ENCODE peak calls at places on chromosomes 11 and 22, in seven cellular contexts. One of them, this sample, is unnamed.

GRCh38 chr11:119114351-119114750 is 7.0 kb upstream of the HINFP start:
- DNase-seq in pancreas: no peak
- DNase-seq in right atrium auricular region: no peak
- DNase-seq in endodermal cell: no peak
- DNase-seq in right lobe of liver: no peak
- DNase-seq in stomach: no peak
- DNase-seq in fibroblast of lung: no peak
- DNase-seq in this sample: no peak

GRCh38 chr11:32830413-32830738 is 649 bp downstream of the PRRG4 start:
- DNase-seq in pancreas: peak; percentile 30
- DNase-seq in right atrium auricular region: no peak
- DNase-seq in endodermal cell: no peak
- DNase-seq in right lobe of liver: peak; percentile 70
- DNase-seq in stomach: peak; percentile 65
- DNase-seq in fibroblast of lung: no peak
- DNase-seq in this sample: no peak

GRCh38 chr22:36032611-36033010 is 4.0 kb upstream of the RBFOX2 start:
- DNase-seq in pancreas: no peak
- DNase-seq in right atrium auricular region: no peak
- DNase-seq in endodermal cell: no peak
- DNase-seq in right lobe of liver: no peak
- DNase-seq in stomach: no peak
- DNase-seq in fibroblast of lung: no peak
- DNase-seq in this sample: no peak

GRCh38 chr11:133948711-133949110 is 8.1 kb downstream of the IGSF9B start:
- DNase-seq in pancreas: peak; percentile 5
- DNase-seq in right atrium auricular region: no peak
- DNase-seq in endodermal cell: peak; percentile 48
- DNase-seq in right lobe of liver: no peak
- DNase-seq in stomach: no peak
- DNase-seq in fibroblast of lung: no peak
- DNase-seq in this sample: no peak

GRCh38 chr22:27378343-27378800 is 423.2 kb downstream of the MN1 start:
- DNase-seq in pancreas: peak; percentile 31
- DNase-seq in right atrium auricular region: no peak
- DNase-seq in endodermal cell: no peak
- DNase-seq in right lobe of liver: no peak
- DNase-seq in stomach: no peak
- DNase-seq in fibroblast of lung: peak; percentile 19
- DNase-seq in this sample: no peak

GRCh38 chr11:95671768-95672167 is 117.8 kb downstream of the FAM76B start:
- DNase-seq in pancreas: no peak
- DNase-seq in right atrium auricular region: no peak
- DNase-seq in endodermal cell: no peak
- DNase-seq in right lobe of liver: no peak
- DNase-seq in stomach: no peak
- DNase-seq in fibroblast of lung: peak; percentile 69
- DNase-seq in this sample: no peak

GRCh38 chr11:13105237-13105844 is 96.2 kb downstream of the RASSF10 start:
- DNase-seq in pancreas: peak; percentile 33
- DNase-seq in right atrium auricular region: no peak
- DNase-seq in endodermal cell: no peak
- DNase-seq in right lobe of liver: peak; percentile 30
- DNase-seq in stomach: peak; percentile 75
- DNase-seq in fibroblast of lung: no peak
- DNase-seq in this sample: no peak

GRCh38 chr11:120835601-120836228 is 188.2 kb upstream of the TBCEL start:
- DNase-seq in pancreas: no peak
- DNase-seq in right atrium auricular region: no peak
- DNase-seq in endodermal cell: no peak
- DNase-seq in right lobe of liver: no peak
- DNase-seq in stomach: no peak
- DNase-seq in fibroblast of lung: peak; percentile 38
- DNase-seq in this sample: no peak

GRCh38 chr22:41966607-41967240 is 2.5 kb upstream of the SEPTIN3 start:
- DNase-seq in pancreas: no peak
- DNase-seq in right atrium auricular region: no peak
- DNase-seq in endodermal cell: peak; percentile 87
- DNase-seq in right lobe of liver: no peak
- DNase-seq in stomach: peak; percentile 38
- DNase-seq in fibroblast of lung: peak; percentile 84
- DNase-seq in this sample: no peak

GRCh38 chr11:3157381-3158130 is 7.6 kb downstream of the OSBPL5 start:
- DNase-seq in pancreas: peak; percentile 22
- DNase-seq in right atrium auricular region: no peak
- DNase-seq in endodermal cell: no peak
- DNase-seq in right lobe of liver: peak; percentile 16
- DNase-seq in stomach: no peak
- DNase-seq in fibroblast of lung: peak; percentile 17
- DNase-seq in this sample: peak; percentile 7

GRCh38 chr11:2527621-2528291 is 82.9 kb downstream of the KCNQ1 start:
- DNase-seq in pancreas: peak; percentile 21
- DNase-seq in right atrium auricular region: no peak
- DNase-seq in endodermal cell: peak; percentile 35
- DNase-seq in right lobe of liver: peak; percentile 14
- DNase-seq in stomach: no peak
- DNase-seq in fibroblast of lung: no peak
- DNase-seq in this sample: no peak

GRCh38 chr11:45930031-45930794 is 7.8 kb downstream of the LARGE2 start:
- DNase-seq in pancreas: peak; percentile 75
- DNase-seq in right atrium auricular region: no peak
- DNase-seq in endodermal cell: no peak
- DNase-seq in right lobe of liver: no peak
- DNase-seq in stomach: peak; percentile 86
- DNase-seq in fibroblast of lung: no peak
- DNase-seq in this sample: no peak

GRCh38 chr11:130651266-130651855 is 202.9 kb downstream of the ADAMTS15 start:
- DNase-seq in pancreas: no peak
- DNase-seq in right atrium auricular region: no peak
- DNase-seq in endodermal cell: no peak
- DNase-seq in right lobe of liver: no peak
- DNase-seq in stomach: no peak
- DNase-seq in fibroblast of lung: no peak
- DNase-seq in this sample: no peak

GRCh38 chr11:61054513-61054912 is 47.8 kb upstream of the CD5 start:
- DNase-seq in pancreas: no peak
- DNase-seq in right atrium auricular region: no peak
- DNase-seq in endodermal cell: no peak
- DNase-seq in right lobe of liver: no peak
- DNase-seq in stomach: peak; percentile 2
- DNase-seq in fibroblast of lung: no peak
- DNase-seq in this sample: no peak

GRCh38 chr11:69718147-69718546 is 14.3 kb upstream of the FGF19 start:
- DNase-seq in pancreas: no peak
- DNase-seq in right atrium auricular region: no peak
- DNase-seq in endodermal cell: peak; percentile 96
- DNase-seq in right lobe of liver: no peak
- DNase-seq in stomach: no peak
- DNase-seq in fibroblast of lung: no peak
- DNase-seq in this sample: no peak

GRCh38 chr11:20308601-20309000 is 54.9 kb upstream of the HTATIP2 start:
- DNase-seq in pancreas: no peak
- DNase-seq in right atrium auricular region: no peak
- DNase-seq in endodermal cell: no peak
- DNase-seq in right lobe of liver: no peak
- DNase-seq in stomach: no peak
- DNase-seq in fibroblast of lung: no peak
- DNase-seq in this sample: no peak

GRCh38 chr22:39960791-39961746 is 872 bp downstream of the TMA7B start:
- DNase-seq in pancreas: no peak
- DNase-seq in right atrium auricular region: no peak
- DNase-seq in endodermal cell: no peak
- DNase-seq in right lobe of liver: no peak
- DNase-seq in stomach: peak; percentile 40
- DNase-seq in fibroblast of lung: peak; percentile 99
- DNase-seq in this sample: peak; percentile 17

GRCh38 chr22:19843857-19844422 is 10.7 kb downstream of the GNB1L start:
- DNase-seq in pancreas: no peak
- DNase-seq in right atrium auricular region: no peak
- DNase-seq in endodermal cell: no peak
- DNase-seq in right lobe of liver: peak; percentile 32
- DNase-seq in stomach: no peak
- DNase-seq in fibroblast of lung: no peak
- DNase-seq in this sample: no peak

GRCh38 chr22:27045103-27045940 is 387.9 kb downstream of the MIAT start:
- DNase-seq in pancreas: no peak
- DNase-seq in right atrium auricular region: no peak
- DNase-seq in endodermal cell: no peak
- DNase-seq in right lobe of liver: no peak
- DNase-seq in stomach: no peak
- DNase-seq in fibroblast of lung: peak; percentile 86
- DNase-seq in this sample: no peak

GRCh38 chr11:27921472-27921871 is 186.5 kb downstream of the KIF18A start:
- DNase-seq in pancreas: no peak
- DNase-seq in right atrium auricular region: no peak
- DNase-seq in endodermal cell: no peak
- DNase-seq in right lobe of liver: no peak
- DNase-seq in stomach: no peak
- DNase-seq in fibroblast of lung: no peak
- DNase-seq in this sample: no peak

GRCh38 chr11:2943711-2944118 is 14.5 kb upstream of the PHLDA2 start:
- DNase-seq in pancreas: peak; percentile 62
- DNase-seq in right atrium auricular region: no peak
- DNase-seq in endodermal cell: peak; percentile 50
- DNase-seq in right lobe of liver: no peak
- DNase-seq in stomach: peak; percentile 55
- DNase-seq in fibroblast of lung: no peak
- DNase-seq in this sample: no peak

GRCh38 chr22:24695958-24696511 is 78.5 kb downstream of the PIWIL3 start:
- DNase-seq in pancreas: no peak
- DNase-seq in right atrium auricular region: no peak
- DNase-seq in endodermal cell: peak; percentile 83
- DNase-seq in right lobe of liver: no peak
- DNase-seq in stomach: peak; percentile 47
- DNase-seq in fibroblast of lung: peak; percentile 15
- DNase-seq in this sample: no peak

GRCh38 chr11:65417221-65417701 is 5.3 kb upstream of the NEAT1 start:
- DNase-seq in pancreas: peak; percentile 60
- DNase-seq in right atrium auricular region: no peak
- DNase-seq in endodermal cell: peak; percentile 81
- DNase-seq in right lobe of liver: peak; percentile 59
- DNase-seq in stomach: peak; percentile 44
- DNase-seq in fibroblast of lung: peak; percentile 12
- DNase-seq in this sample: no peak

GRCh38 chr22:35739642-35740041 is 22.0 kb downstream of the APOL5 start:
- DNase-seq in pancreas: no peak
- DNase-seq in right atrium auricular region: no peak
- DNase-seq in endodermal cell: peak; percentile 66
- DNase-seq in right lobe of liver: no peak
- DNase-seq in stomach: peak; percentile 23
- DNase-seq in fibroblast of lung: no peak
- DNase-seq in this sample: no peak

GRCh38 chr22:42001127-42001526 is 2.5 kb downstream of the WBP2NL start:
- DNase-seq in pancreas: no peak
- DNase-seq in right atrium auricular region: no peak
- DNase-seq in endodermal cell: peak; percentile 26
- DNase-seq in right lobe of liver: no peak
- DNase-seq in stomach: no peak
- DNase-seq in fibroblast of lung: no peak
- DNase-seq in this sample: no peak

GRCh38 chr11:3955299-3955665 is 99.8 kb downstream of the STIM1 start:
- DNase-seq in pancreas: no peak
- DNase-seq in right atrium auricular region: no peak
- DNase-seq in endodermal cell: no peak
- DNase-seq in right lobe of liver: no peak
- DNase-seq in stomach: no peak
- DNase-seq in fibroblast of lung: no peak
- DNase-seq in this sample: no peak

GRCh38 chr11:124875943-124876817 is 10.9 kb downstream of the ROBO3 start:
- DNase-seq in pancreas: peak; percentile 84
- DNase-seq in right atrium auricular region: peak; percentile 94
- DNase-seq in endodermal cell: peak; percentile 97
- DNase-seq in right lobe of liver: peak; percentile 86
- DNase-seq in stomach: peak; percentile 82
- DNase-seq in fibroblast of lung: peak; percentile 94
- DNase-seq in this sample: peak; percentile 70

GRCh38 chr22:48745842-48746788 is 1081.6 kb downstream of the BRD1 start:
- DNase-seq in pancreas: no peak
- DNase-seq in right atrium auricular region: peak; percentile 32
- DNase-seq in endodermal cell: peak; percentile 48
- DNase-seq in right lobe of liver: no peak
- DNase-seq in stomach: peak; percentile 18
- DNase-seq in fibroblast of lung: no peak
- DNase-seq in this sample: no peak
- H3K9me3 ChIP-seq in pancreas: no peaks in the 10 kb centered on the region
- H3K9me3 ChIP-seq in right atrium auricular region: no peaks in the 10 kb centered on the region
- H3K9me3 ChIP-seq in endodermal cell: no peaks in the 10 kb centered on the region
- H3K9me3 ChIP-seq in right lobe of liver: no peaks in the 10 kb centered on the region
- H3K9me3 ChIP-seq in stomach: no peaks in the 10 kb centered on the region
- H3K9me3 ChIP-seq in fibroblast of lung: no peaks in the 10 kb centered on the region
- H3K9me3 ChIP-seq in this sample: no peaks in the 10 kb centered on the region

DNA sequence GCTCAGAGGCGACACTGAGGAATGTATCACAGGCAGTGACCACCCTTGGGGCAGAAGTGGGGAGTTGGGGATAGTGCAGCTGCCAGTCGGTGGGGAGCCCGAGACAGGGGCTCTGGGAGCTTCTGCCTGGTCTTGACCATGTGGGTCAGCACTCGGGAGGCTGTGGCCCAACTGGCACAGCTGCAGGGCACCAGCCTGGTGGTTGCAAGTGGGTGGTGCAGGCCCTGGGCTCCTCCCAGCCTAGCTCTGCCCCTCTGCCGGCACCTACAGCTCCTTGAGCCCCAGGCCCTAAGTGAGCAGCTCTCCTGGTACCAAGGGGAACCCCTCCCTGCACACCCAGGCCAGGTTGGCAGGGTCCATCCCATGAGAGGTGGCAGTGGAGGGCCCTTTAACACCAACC is 12.6 kb upstream of the RASL10A start:
- DNase-seq in pancreas: peak; percentile 24
- DNase-seq in right atrium auricular region: no peak
- DNase-seq in endodermal cell: no peak
- DNase-seq in right lobe of liver: no peak
- DNase-seq in stomach: no peak
- DNase-seq in fibroblast of lung: no peak
- DNase-seq in this sample: no peak
- TF ChIP-seq CTCF in pancreas: no peak
- TF ChIP-seq CTCF in right atrium auricular region: no peak
- TF ChIP-seq CTCF in endodermal cell: peak; percentile 52
- TF ChIP-seq CTCF in right lobe of liver: no peak
- TF ChIP-seq CTCF in stomach: no peak
- TF ChIP-seq CTCF in fibroblast of lung: no peak
- TF ChIP-seq CTCF in this sample: no peak

GRCh38 chr11:18720811-18721575 is 5.0 kb downstream of the IGSF22 start:
- DNase-seq in pancreas: peak; percentile 80
- DNase-seq in right atrium auricular region: peak; percentile 84
- DNase-seq in endodermal cell: peak; percentile 97
- DNase-seq in right lobe of liver: peak; percentile 76
- DNase-seq in stomach: peak; percentile 81
- DNase-seq in fibroblast of lung: peak; percentile 64
- DNase-seq in this sample: peak; percentile 52
- H3K27ac ChIP-seq in pancreas: peak overlapping the region; percentile 2
- H3K27ac ChIP-seq in right atrium auricular region: peak overlapping the region; percentile 82
- H3K27ac ChIP-seq in endodermal cell: peak overlapping the region; percentile 41
- H3K27ac ChIP-seq in right lobe of liver: peak overlapping the region; percentile 4
- H3K27ac ChIP-seq in stomach: no peak overlapping the region
- H3K27ac ChIP-seq in fibroblast of lung: no peak overlapping the region
- H3K27ac ChIP-seq in this sample: peak overlapping the region; percentile 49

DNA sequence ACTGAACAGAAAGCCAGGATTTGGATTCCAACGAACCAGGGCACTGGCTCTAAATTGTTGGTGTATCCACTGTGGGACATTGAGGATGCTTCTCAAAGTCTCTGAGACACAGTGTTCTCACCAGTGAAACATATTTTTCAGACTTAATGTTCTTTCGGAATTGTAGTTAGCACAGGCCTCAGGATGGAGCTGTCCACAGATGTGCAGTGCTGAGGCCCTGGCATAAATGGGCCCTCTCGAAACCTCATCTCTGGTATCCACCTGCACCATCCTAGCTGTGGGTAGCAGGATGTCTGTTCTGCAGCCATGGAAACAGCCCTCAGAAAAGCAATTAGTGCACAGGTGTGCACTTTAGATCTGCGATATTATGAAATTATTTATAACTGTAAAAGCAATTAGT is 656.8 kb downstream of the TBC1D22A start:
- DNase-seq in pancreas: no peak
- DNase-seq in right atrium auricular region: no peak
- DNase-seq in endodermal cell: no peak
- DNase-seq in right lobe of liver: no peak
- DNase-seq in stomach: no peak
- DNase-seq in fibroblast of lung: no peak
- DNase-seq in this sample: no peak
- H3K9me3 ChIP-seq in pancreas: no peaks in the 10 kb centered on the region
- H3K9me3 ChIP-seq in right atrium auricular region: no peaks in the 10 kb centered on the region
- H3K9me3 ChIP-seq in endodermal cell: peaks cover 82% of the 10 kb centered on the region
- H3K9me3 ChIP-seq in right lobe of liver: no peaks in the 10 kb centered on the region
- H3K9me3 ChIP-seq in stomach: peaks cover 10% of the 10 kb centered on the region
- H3K9me3 ChIP-seq in fibroblast of lung: no peaks in the 10 kb centered on the region
- H3K9me3 ChIP-seq in this sample: no peaks in the 10 kb centered on the region

This sample was measured in gastrocnemius medialis.